ENCODE peak calls at places on chromosomes 2 and 18, in seven cellular contexts. U is memory B cell; M is HepG2; Z is stimulated activated CD4-positive, alpha-beta T cell treated with anti-CD3 and anti-CD28 coated beads, Interleukin-4, amount 100 ng/mL, for 48 hours; S is ELF-1; W is CD4-positive, alpha-beta memory T cell; X is activated T-helper 9 cell treated with anti-CD3 and anti-CD28 coated beads, Interleukin-2, amount 50 U/mL, for 16 hours. V is an unnamed sample.

GRCh38 chr2:43068730-43069517 is 157.5 kb downstream of the ZFP36L2 start:
- DNase-seq in U (no peak), M (no peak), Z (no peak), S (no peak), W (no peak), X (no peak), V (no peak)

GRCh38 chr2:238947920-238948710 is 100.2 kb downstream of the TWIST2 start:
- DNase-seq in U (no peak), M (peak), Z (no peak), S (no peak), W (no peak), X (no peak), V (no peak)

GRCh38 chr2:205988274-205988673 is 97.7 kb downstream of the INO80D start:
- DNase-seq in U (no peak), M (no peak), Z (no peak), S (no peak), W (no peak), X (no peak), V (no peak)

GRCh38 chr2:57437077-57437476 is 609.5 kb upstream of the VRK2 start:
- DNase-seq in U (no peak), M (no peak), Z (no peak), S (no peak), W (no peak), X (no peak), V (no peak)

GRCh38 chr18:58189008-58189407 is 145.0 kb downstream of the NEDD4L start:
- DNase-seq in U (no peak), M (no peak), Z (no peak), S (no peak), W (no peak), X (no peak), V (no peak)

GRCh38 chr2:59233448-59233847 is 992.3 kb upstream of the FANCL start:
- DNase-seq in U (no peak), M (no peak), Z (no peak), S (no peak), W (no peak), X (no peak), V (no peak)

GRCh38 chr18:23498062-23498582 is 5.2 kb upstream of the RMC1 start:
- DNase-seq in U (no peak), M (no peak), Z (no peak), S (no peak), W (no peak), X (no peak), V (no peak)

GRCh38 chr2:86240251-86240650 is 41.0 kb downstream of the MRPL35 start:
- DNase-seq in U (no peak), M (no peak), Z (no peak), S (no peak), W (no peak), X (no peak), V (no peak)

GRCh38 chr2:122219504-122219903 is 464.1 kb downstream of the TSN start:
- DNase-seq in U (no peak), M (no peak), Z (no peak), S (no peak), W (no peak), X (no peak), V (no peak)

GRCh38 chr2:54139210-54139609 is 23.8 kb downstream of the ACYP2 start:
- DNase-seq in U (no peak), M (peak), Z (no peak), S (no peak), W (no peak), X (no peak), V (no peak)

GRCh38 chr2:111946294-111947114 is 48.1 kb downstream of the MERTK start:
- DNase-seq in U (no peak), M (peak), Z (no peak), S (peak), W (no peak), X (no peak), V (no peak)

V was measured in GM12892.